ENCODE peak calls at places on chromosome 2, in six cellular contexts. One of them, this sample, is unnamed.

GRCh38 chr2:233061591-233062446 is 1.7 kb downstream of the INPP5D start:
- DNase-seq in EH: peak; percentile 21
- DNase-seq in HEK293T: no peak
- DNase-seq in activated T-cell treated with anti-CD3 and anti-CD28 coated beads for 1 hour: no peak
- DNase-seq in T-helper 2 cell treated with Interferon-gamma antibody and Interleukin-4, amounts not matched to agents 5 μg/mL and 100 μg/mL, for 36 hours: peak; percentile 46
- DNase-seq in dermis blood vessel endothelial cell: peak; percentile 57
- DNase-seq in this sample: peak; percentile 35

GRCh38 chr2:197803033-197803444 is 1.4 kb upstream of the PLCL1 start:
- DNase-seq in activated T-cell treated with anti-CD3 and anti-CD28 coated beads for 1 hour: no peak
- DNase-seq in dermis blood vessel endothelial cell: peak; percentile 76
- DNase-seq in EH: peak; percentile 59
- DNase-seq in HEK293T: peak; percentile 58
- DNase-seq in T-helper 2 cell treated with Interferon-gamma antibody and Interleukin-4, amounts not matched to agents 5 μg/mL and 100 μg/mL, for 36 hours: no peak
- DNase-seq in this sample: no peak

GRCh38 chr2:30332791-30333453 is 101.6 kb downstream of the LBH start:
- DNase-seq in dermis blood vessel endothelial cell: peak; percentile 10
- DNase-seq in HEK293T: no peak
- DNase-seq in activated T-cell treated with anti-CD3 and anti-CD28 coated beads for 1 hour: no peak
- DNase-seq in EH: no peak
- DNase-seq in T-helper 2 cell treated with Interferon-gamma antibody and Interleukin-4, amounts not matched to agents 5 μg/mL and 100 μg/mL, for 36 hours: peak; percentile 73
- DNase-seq in this sample: no peak

GRCh38 chr2:10668402-10669012 is 21.3 kb downstream of the NOL10 start:
- DNase-seq in HEK293T: peak; percentile 24
- DNase-seq in EH: peak; percentile 69
- DNase-seq in dermis blood vessel endothelial cell: peak; percentile 86
- DNase-seq in activated T-cell treated with anti-CD3 and anti-CD28 coated beads for 1 hour: no peak
- DNase-seq in T-helper 2 cell treated with Interferon-gamma antibody and Interleukin-4, amounts not matched to agents 5 μg/mL and 100 μg/mL, for 36 hours: no peak
- DNase-seq in this sample: no peak

GRCh38 chr2:1826188-1826905 is 82.0 kb upstream of the PXDN start:
- DNase-seq in T-helper 2 cell treated with Interferon-gamma antibody and Interleukin-4, amounts not matched to agents 5 μg/mL and 100 μg/mL, for 36 hours: no peak
- DNase-seq in dermis blood vessel endothelial cell: no peak
- DNase-seq in EH: no peak
- DNase-seq in HEK293T: no peak
- DNase-seq in activated T-cell treated with anti-CD3 and anti-CD28 coated beads for 1 hour: no peak
- DNase-seq in this sample: no peak

GRCh38 chr2:113390133-113390849 is 47.2 kb upstream of the ZNG1B start:
- DNase-seq in T-helper 2 cell treated with Interferon-gamma antibody and Interleukin-4, amounts not matched to agents 5 μg/mL and 100 μg/mL, for 36 hours: peak; percentile 51
- DNase-seq in HEK293T: peak; percentile 60
- DNase-seq in activated T-cell treated with anti-CD3 and anti-CD28 coated beads for 1 hour: peak; percentile 53
- DNase-seq in dermis blood vessel endothelial cell: peak; percentile 78
- DNase-seq in EH: peak; percentile 77
- DNase-seq in this sample: peak; percentile 63

GRCh38 chr2:64819774-64820688 is 166.3 kb upstream of the SERTAD2 start:
- DNase-seq in activated T-cell treated with anti-CD3 and anti-CD28 coated beads for 1 hour: peak; percentile 26
- DNase-seq in EH: peak; percentile 60
- DNase-seq in dermis blood vessel endothelial cell: no peak
- DNase-seq in HEK293T: no peak
- DNase-seq in T-helper 2 cell treated with Interferon-gamma antibody and Interleukin-4, amounts not matched to agents 5 μg/mL and 100 μg/mL, for 36 hours: peak; percentile 56
- DNase-seq in this sample: no peak

GRCh38 chr2:8803658-8804379 is 33.6 kb downstream of the KIDINS220 start:
- DNase-seq in T-helper 2 cell treated with Interferon-gamma antibody and Interleukin-4, amounts not matched to agents 5 μg/mL and 100 μg/mL, for 36 hours: peak; percentile 59
- DNase-seq in dermis blood vessel endothelial cell: peak; percentile 92
- DNase-seq in HEK293T: peak; percentile 15
- DNase-seq in EH: peak; percentile 83
- DNase-seq in activated T-cell treated with anti-CD3 and anti-CD28 coated beads for 1 hour: no peak
- DNase-seq in this sample: no peak

GRCh38 chr2:3151153-3151918 is 226.3 kb downstream of the EIPR1 start:
- DNase-seq in dermis blood vessel endothelial cell: no peak
- DNase-seq in EH: no peak
- DNase-seq in T-helper 2 cell treated with Interferon-gamma antibody and Interleukin-4, amounts not matched to agents 5 μg/mL and 100 μg/mL, for 36 hours: no peak
- DNase-seq in activated T-cell treated with anti-CD3 and anti-CD28 coated beads for 1 hour: no peak
- DNase-seq in HEK293T: no peak
- DNase-seq in this sample: no peak

GRCh38 chr2:26612522-26613240 is 28.5 kb downstream of the CIB4 start:
- DNase-seq in HEK293T: no peak
- DNase-seq in T-helper 2 cell treated with Interferon-gamma antibody and Interleukin-4, amounts not matched to agents 5 μg/mL and 100 μg/mL, for 36 hours: no peak
- DNase-seq in dermis blood vessel endothelial cell: no peak
- DNase-seq in EH: no peak
- DNase-seq in activated T-cell treated with anti-CD3 and anti-CD28 coated beads for 1 hour: no peak
- DNase-seq in this sample: no peak

GRCh38 chr2:103788346-103788745 is 1026.5 kb downstream of the TMEM182 start:
- DNase-seq in EH: no peak
- DNase-seq in dermis blood vessel endothelial cell: no peak
- DNase-seq in T-helper 2 cell treated with Interferon-gamma antibody and Interleukin-4, amounts not matched to agents 5 μg/mL and 100 μg/mL, for 36 hours: no peak
- DNase-seq in HEK293T: no peak
- DNase-seq in activated T-cell treated with anti-CD3 and anti-CD28 coated beads for 1 hour: no peak
- DNase-seq in this sample: no peak

GRCh38 chr2:11821705-11822104 is 75.3 kb downstream of the LPIN1 start:
- DNase-seq in T-helper 2 cell treated with Interferon-gamma antibody and Interleukin-4, amounts not matched to agents 5 μg/mL and 100 μg/mL, for 36 hours: no peak
- DNase-seq in dermis blood vessel endothelial cell: no peak
- DNase-seq in activated T-cell treated with anti-CD3 and anti-CD28 coated beads for 1 hour: no peak
- DNase-seq in HEK293T: no peak
- DNase-seq in EH: no peak
- DNase-seq in this sample: no peak

GRCh38 chr2:7986431-7986830 is 695.4 kb upstream of the ID2 start:
- DNase-seq in HEK293T: no peak
- DNase-seq in dermis blood vessel endothelial cell: no peak
- DNase-seq in EH: no peak
- DNase-seq in activated T-cell treated with anti-CD3 and anti-CD28 coated beads for 1 hour: no peak
- DNase-seq in T-helper 2 cell treated with Interferon-gamma antibody and Interleukin-4, amounts not matched to agents 5 μg/mL and 100 μg/mL, for 36 hours: no peak
- DNase-seq in this sample: no peak

GRCh38 chr2:10924441-10924840 is 12.7 kb downstream of the KCNF1 start:
- DNase-seq in activated T-cell treated with anti-CD3 and anti-CD28 coated beads for 1 hour: no peak
- DNase-seq in dermis blood vessel endothelial cell: no peak
- DNase-seq in HEK293T: no peak
- DNase-seq in EH: peak; percentile 43
- DNase-seq in T-helper 2 cell treated with Interferon-gamma antibody and Interleukin-4, amounts not matched to agents 5 μg/mL and 100 μg/mL, for 36 hours: no peak
- DNase-seq in this sample: no peak

GRCh38 chr2:155021591-155021990 is 323.1 kb downstream of the KCNJ3 start:
- DNase-seq in T-helper 2 cell treated with Interferon-gamma antibody and Interleukin-4, amounts not matched to agents 5 μg/mL and 100 μg/mL, for 36 hours: no peak
- DNase-seq in dermis blood vessel endothelial cell: no peak
- DNase-seq in activated T-cell treated with anti-CD3 and anti-CD28 coated beads for 1 hour: no peak
- DNase-seq in HEK293T: no peak
- DNase-seq in EH: no peak
- DNase-seq in this sample: no peak

GRCh38 chr2:102736174-102736606 is 25.6 kb upstream of the TMEM182 start:
- DNase-seq in dermis blood vessel endothelial cell: peak; percentile 31
- DNase-seq in T-helper 2 cell treated with Interferon-gamma antibody and Interleukin-4, amounts not matched to agents 5 μg/mL and 100 μg/mL, for 36 hours: no peak
- DNase-seq in activated T-cell treated with anti-CD3 and anti-CD28 coated beads for 1 hour: no peak
- DNase-seq in HEK293T: peak; percentile 46
- DNase-seq in EH: peak; percentile 21
- DNase-seq in this sample: no peak

GRCh38 chr2:72173640-72174321 is 26.1 kb upstream of the CYP26B1 start:
- DNase-seq in dermis blood vessel endothelial cell: peak; percentile 67
- DNase-seq in HEK293T: no peak
- DNase-seq in EH: no peak
- DNase-seq in T-helper 2 cell treated with Interferon-gamma antibody and Interleukin-4, amounts not matched to agents 5 μg/mL and 100 μg/mL, for 36 hours: no peak
- DNase-seq in activated T-cell treated with anti-CD3 and anti-CD28 coated beads for 1 hour: no peak
- DNase-seq in this sample: no peak

GRCh38 chr2:100011272-100011711 is 131.1 kb downstream of the AFF3 start:
- DNase-seq in HEK293T: no peak
- DNase-seq in EH: peak; percentile 97
- DNase-seq in activated T-cell treated with anti-CD3 and anti-CD28 coated beads for 1 hour: no peak
- DNase-seq in dermis blood vessel endothelial cell: no peak
- DNase-seq in T-helper 2 cell treated with Interferon-gamma antibody and Interleukin-4, amounts not matched to agents 5 μg/mL and 100 μg/mL, for 36 hours: no peak
- DNase-seq in this sample: no peak

GRCh38 chr2:74815955-74816354 is 18.0 kb upstream of the HK2 start:
- DNase-seq in EH: no peak
- DNase-seq in activated T-cell treated with anti-CD3 and anti-CD28 coated beads for 1 hour: no peak
- DNase-seq in T-helper 2 cell treated with Interferon-gamma antibody and Interleukin-4, amounts not matched to agents 5 μg/mL and 100 μg/mL, for 36 hours: no peak
- DNase-seq in dermis blood vessel endothelial cell: no peak
- DNase-seq in HEK293T: no peak
- DNase-seq in this sample: no peak